ENCODE peak calls at places on chromosome 17, in seven cellular contexts. One of them, this sample, is unnamed.

GRCh38 chr17:50516980-50517379 is 8.7 kb downstream of the MYCBPAP start:
- DNase-seq in GM06990: no peak
- DNase-seq in GM23338: no peak
- DNase-seq in IMR-90: no peak
- DNase-seq in transverse colon: no peak
- DNase-seq in endothelial cell of umbilical vein: no peak
- DNase-seq in Caco-2: no peak
- DNase-seq in this sample: peak; percentile 79

GRCh38 chr17:73292031-73292531 is 19.7 kb downstream of the CDC42EP4 start:
- DNase-seq in GM06990: no peak
- DNase-seq in GM23338: no peak
- DNase-seq in IMR-90: peak; percentile 83
- DNase-seq in transverse colon: no peak
- DNase-seq in endothelial cell of umbilical vein: peak; percentile 74
- DNase-seq in Caco-2: no peak
- DNase-seq in this sample: peak; percentile 69

GRCh38 chr17:17205368-17206148 is 575 bp downstream of the PLD6 start:
- DNase-seq in GM06990: peak; percentile 68
- DNase-seq in GM23338: peak; percentile 40
- DNase-seq in IMR-90: peak; percentile 21
- DNase-seq in transverse colon: peak; percentile 72
- DNase-seq in endothelial cell of umbilical vein: peak; percentile 41
- DNase-seq in Caco-2: peak; percentile 80
- DNase-seq in this sample: peak; percentile 44

GRCh38 chr17:56723471-56723870 is 110.2 kb downstream of the C17orf67 start:
- DNase-seq in GM06990: no peak
- DNase-seq in GM23338: no peak
- DNase-seq in IMR-90: no peak
- DNase-seq in transverse colon: no peak
- DNase-seq in endothelial cell of umbilical vein: no peak
- DNase-seq in Caco-2: no peak
- DNase-seq in this sample: no peak

GRCh38 chr17:50766222-50767023 is 895 bp downstream of the ANKRD40CL start:
- DNase-seq in GM06990: no peak
- DNase-seq in GM23338: no peak
- DNase-seq in IMR-90: no peak
- DNase-seq in transverse colon: peak; percentile 44
- DNase-seq in endothelial cell of umbilical vein: no peak
- DNase-seq in Caco-2: peak; percentile 43
- DNase-seq in this sample: no peak

GRCh38 chr17:79038545-79039135 is 14.7 kb downstream of the C1QTNF1 start:
- DNase-seq in GM06990: peak; percentile 44
- DNase-seq in GM23338: no peak
- DNase-seq in IMR-90: peak; percentile 96
- DNase-seq in transverse colon: no peak
- DNase-seq in endothelial cell of umbilical vein: no peak
- DNase-seq in Caco-2: no peak
- DNase-seq in this sample: peak; percentile 93

GRCh38 chr17:28499366-28499668 is 6.8 kb upstream of the FOXN1 start:
- DNase-seq in GM06990: no peak
- DNase-seq in GM23338: no peak
- DNase-seq in IMR-90: no peak
- DNase-seq in transverse colon: peak; percentile 77
- DNase-seq in endothelial cell of umbilical vein: no peak
- DNase-seq in Caco-2: no peak
- DNase-seq in this sample: no peak

GRCh38 chr17:62950067-62950466 is 16.0 kb upstream of the TANC2 start:
- DNase-seq in GM06990: no peak
- DNase-seq in GM23338: no peak
- DNase-seq in IMR-90: peak; percentile 45
- DNase-seq in transverse colon: peak; percentile 84
- DNase-seq in endothelial cell of umbilical vein: no peak
- DNase-seq in Caco-2: no peak
- DNase-seq in this sample: peak; percentile 74

DNA sequence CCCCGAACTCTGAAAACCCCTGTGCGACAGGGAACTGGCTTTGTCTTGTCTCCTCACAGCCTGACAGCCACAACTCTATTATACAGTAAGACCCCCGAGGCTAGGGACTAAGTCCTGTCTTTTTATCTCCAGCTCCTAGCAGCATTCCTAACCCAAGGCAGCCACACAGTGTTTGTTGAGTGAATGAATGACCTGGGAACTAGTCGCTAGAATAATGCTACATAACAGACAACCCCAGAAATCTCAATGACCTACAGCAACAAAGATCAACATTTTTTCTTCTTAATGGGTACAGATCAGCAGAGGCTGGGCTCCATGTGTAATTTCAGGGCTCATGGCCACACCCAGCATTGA is 71.4 kb upstream of the TNRC6C start:
- DNase-seq in GM06990: no peak
- DNase-seq in GM23338: no peak
- DNase-seq in IMR-90: no peak
- DNase-seq in transverse colon: no peak
- DNase-seq in endothelial cell of umbilical vein: no peak
- DNase-seq in Caco-2: no peak
- DNase-seq in this sample: no peak
- H3K4me3 ChIP-seq in GM06990: no peak overlapping the region
- H3K4me3 ChIP-seq in GM23338: peak overlapping the region; percentile 72
- H3K4me3 ChIP-seq in IMR-90: no peak overlapping the region
- H3K4me3 ChIP-seq in transverse colon: no peak overlapping the region
- H3K4me3 ChIP-seq in endothelial cell of umbilical vein: no peak overlapping the region
- H3K4me3 ChIP-seq in Caco-2: peak overlapping the region; percentile 38
- H3K4me3 ChIP-seq in this sample: no peak overlapping the region

GRCh38 chr17:49050611-49051010 is 53.4 kb downstream of the IGF2BP1 start:
- DNase-seq in GM06990: no peak
- DNase-seq in GM23338: no peak
- DNase-seq in IMR-90: no peak
- DNase-seq in transverse colon: no peak
- DNase-seq in endothelial cell of umbilical vein: no peak
- DNase-seq in Caco-2: no peak
- DNase-seq in this sample: no peak
- H3K27me3 ChIP-seq in GM06990: no peaks in the 10 kb centered on the region
- H3K27me3 ChIP-seq in GM23338: no peaks in the 10 kb centered on the region
- H3K27me3 ChIP-seq in IMR-90: no peaks in the 10 kb centered on the region
- H3K27me3 ChIP-seq in transverse colon: no peaks in the 10 kb centered on the region
- H3K27me3 ChIP-seq in endothelial cell of umbilical vein: no peaks in the 10 kb centered on the region
- H3K27me3 ChIP-seq in Caco-2: no peaks in the 10 kb centered on the region
- H3K27me3 ChIP-seq in this sample: no peaks in the 10 kb centered on the region

GRCh38 chr17:20225162-20226115 is 216.3 kb downstream of the SPECC1 start:
- DNase-seq in GM06990: no peak
- DNase-seq in GM23338: peak; percentile 41
- DNase-seq in IMR-90: no peak
- DNase-seq in transverse colon: no peak
- DNase-seq in endothelial cell of umbilical vein: no peak
- DNase-seq in Caco-2: no peak
- DNase-seq in this sample: no peak
- TF ChIP-seq CTCF in GM06990: no peak
- TF ChIP-seq CTCF in GM23338: peak; percentile 39
- TF ChIP-seq CTCF in IMR-90: peak; percentile 14
- TF ChIP-seq CTCF in transverse colon: no peak
- TF ChIP-seq CTCF in endothelial cell of umbilical vein: no peak
- TF ChIP-seq CTCF in Caco-2: no peak
- TF ChIP-seq CTCF in this sample: peak; percentile 24

GRCh38 chr17:81394831-81395599 is at the start of gene BAHCC1:
- DNase-seq in GM06990: peak; percentile 94
- DNase-seq in GM23338: peak; percentile 99
- DNase-seq in IMR-90: peak; percentile 100
- DNase-seq in transverse colon: peak; percentile 100
- DNase-seq in endothelial cell of umbilical vein: peak; percentile 100
- DNase-seq in Caco-2: peak; percentile 100
- DNase-seq in this sample: peak; percentile 98

GRCh38 chr17:81392909-81393654 is 2.2 kb upstream of the BAHCC1 start:
- DNase-seq in GM06990: no peak
- DNase-seq in GM23338: peak; percentile 62
- DNase-seq in IMR-90: no peak
- DNase-seq in transverse colon: no peak
- DNase-seq in endothelial cell of umbilical vein: peak; percentile 29
- DNase-seq in Caco-2: no peak
- DNase-seq in this sample: no peak

GRCh38 chr17:81391964-81392908 is 3.0 kb upstream of the BAHCC1 start:
- DNase-seq in GM06990: no peak
- DNase-seq in GM23338: peak; percentile 42
- DNase-seq in IMR-90: peak; percentile 52
- DNase-seq in transverse colon: peak; percentile 46
- DNase-seq in endothelial cell of umbilical vein: peak; percentile 44
- DNase-seq in Caco-2: no peak
- DNase-seq in this sample: no peak

GRCh38 chr17:81394377-81394747 is 895 bp upstream of the BAHCC1 start:
- DNase-seq in GM06990: no peak
- DNase-seq in GM23338: no peak
- DNase-seq in IMR-90: no peak
- DNase-seq in transverse colon: no peak
- DNase-seq in endothelial cell of umbilical vein: no peak
- DNase-seq in Caco-2: no peak
- DNase-seq in this sample: no peak

DNA sequence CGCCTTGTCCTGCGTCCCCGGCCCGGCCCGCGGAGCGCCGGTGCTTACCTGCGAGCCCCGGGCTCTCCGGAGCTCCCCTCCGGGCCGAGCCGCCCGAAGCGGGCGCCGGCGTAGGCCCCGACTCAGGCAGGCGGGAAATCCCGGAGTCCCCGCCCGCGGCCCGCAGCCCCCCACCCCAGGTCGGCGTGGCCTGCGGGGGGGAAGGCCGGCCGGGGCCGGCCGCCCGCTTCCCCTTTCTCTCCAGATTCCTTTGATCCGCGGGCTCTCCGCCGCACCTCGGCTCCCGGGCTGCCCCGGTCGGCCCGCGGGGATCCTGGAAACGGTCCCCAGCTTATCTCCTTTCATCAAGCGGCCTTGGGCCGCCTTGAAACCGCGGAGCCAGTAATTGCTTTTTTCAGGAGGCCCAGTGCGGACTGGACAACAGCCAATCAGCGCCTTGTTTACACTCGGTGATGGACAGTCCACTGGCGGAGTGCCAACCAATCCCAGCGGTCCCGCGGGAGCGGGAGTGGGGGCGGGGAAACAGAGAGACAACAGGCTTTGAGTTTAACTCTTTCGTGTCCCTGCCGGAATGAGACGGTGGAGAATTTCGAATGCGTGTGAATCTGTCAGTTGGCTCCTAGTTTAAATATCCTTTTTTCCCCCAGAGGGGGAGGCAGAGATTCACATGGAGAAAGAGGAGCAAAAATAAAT is 1.4 kb upstream of the BAHCC1 start:
- DNase-seq in GM06990: peak; percentile 92
- DNase-seq in GM23338: peak; percentile 100
- DNase-seq in IMR-90: peak; percentile 99
- DNase-seq in transverse colon: peak; percentile 100
- DNase-seq in endothelial cell of umbilical vein: peak; percentile 99
- DNase-seq in Caco-2: peak; percentile 100
- DNase-seq in this sample: peak; percentile 98
- H3K4me3 ChIP-seq in GM06990: peak overlapping the region; percentile 44
- H3K4me3 ChIP-seq in GM23338: peak overlapping the region; percentile 50
- H3K4me3 ChIP-seq in IMR-90: peak overlapping the region; percentile 47
- H3K4me3 ChIP-seq in transverse colon: peak overlapping the region; percentile 85
- H3K4me3 ChIP-seq in endothelial cell of umbilical vein: peak overlapping the region; percentile 57
- H3K4me3 ChIP-seq in Caco-2: peak overlapping the region; percentile 80
- H3K4me3 ChIP-seq in this sample: peak overlapping the region; percentile 60

DNA sequence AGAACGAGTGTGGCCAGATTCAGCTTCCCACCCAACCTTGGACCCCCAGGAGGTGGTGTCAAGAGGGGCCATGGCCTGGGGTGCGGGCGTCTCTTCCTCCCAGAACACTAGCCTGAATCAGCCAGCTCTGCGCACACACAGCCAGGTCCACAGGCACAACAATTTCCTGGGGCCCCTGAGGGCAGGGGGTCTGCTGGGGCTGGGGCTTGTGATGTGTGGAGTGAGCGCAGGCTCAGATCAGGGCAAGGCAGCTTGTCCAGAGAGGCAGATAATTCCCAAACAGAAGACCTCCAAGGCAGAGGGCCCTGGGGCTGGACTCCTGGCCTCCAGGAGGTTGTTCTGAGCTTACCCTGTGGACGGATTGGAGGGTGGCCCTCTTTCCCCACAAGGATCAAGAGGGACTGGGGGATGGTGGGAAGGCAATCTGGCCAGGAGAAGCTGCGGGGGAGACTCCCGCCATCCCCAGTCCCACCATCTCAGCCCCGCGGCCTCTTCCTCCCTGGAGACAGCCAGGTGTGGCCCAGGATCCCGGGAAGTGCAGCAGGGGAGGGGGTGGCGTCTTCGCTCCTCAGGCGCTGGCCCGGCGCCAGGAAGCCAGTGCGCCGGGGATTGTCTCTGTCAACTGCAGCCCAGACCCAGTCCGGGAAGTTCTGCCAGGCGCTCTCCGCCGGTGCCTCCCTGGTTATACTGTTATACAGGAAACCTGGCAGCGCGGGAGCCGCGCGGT is 52.0 kb upstream of the AMZ2 start:
- DNase-seq in GM06990: no peak
- DNase-seq in GM23338: peak; percentile 78
- DNase-seq in IMR-90: no peak
- DNase-seq in transverse colon: no peak
- DNase-seq in endothelial cell of umbilical vein: no peak
- DNase-seq in Caco-2: no peak
- DNase-seq in this sample: no peak
- H3K27me3 ChIP-seq in GM06990: peaks cover 2% of the 10 kb centered on the region
- H3K27me3 ChIP-seq in GM23338: peaks cover 90% of the 10 kb centered on the region
- H3K27me3 ChIP-seq in IMR-90: peaks cover 58% of the 10 kb centered on the region
- H3K27me3 ChIP-seq in transverse colon: peaks cover 90% of the 10 kb centered on the region
- H3K27me3 ChIP-seq in endothelial cell of umbilical vein: peaks cover 72% of the 10 kb centered on the region
- H3K27me3 ChIP-seq in Caco-2: peaks cover 23% of the 10 kb centered on the region
- H3K27me3 ChIP-seq in this sample: peaks cover 38% of the 10 kb centered on the region